ENCODE peak calls at places on chromosomes 13 and 19, in nine cellular contexts. One of them, this sample, is unnamed.

GRCh38 chr13:74975122-74975521 is 506.8 kb downstream of the TBC1D4 start:
- DNase-seq in posterior vena cava: no peak
- DNase-seq in GM10248: no peak
- DNase-seq in M059J: no peak
- DNase-seq in NAMALWA: no peak
- DNase-seq in psoas muscle: no peak
- DNase-seq in tibial nerve: no peak
- DNase-seq in body of pancreas: no peak
- DNase-seq in germinal center: no peak
- DNase-seq in this sample: no peak

GRCh38 chr19:43699506-43700367 is 16.1 kb upstream of the IRGC start:
- DNase-seq in posterior vena cava: peak; percentile 83
- DNase-seq in GM10248: no peak
- DNase-seq in M059J: peak; percentile 20
- DNase-seq in NAMALWA: no peak
- DNase-seq in psoas muscle: peak; percentile 57
- DNase-seq in tibial nerve: no peak
- DNase-seq in body of pancreas: peak; percentile 14
- DNase-seq in germinal center: no peak
- DNase-seq in this sample: no peak

GRCh38 chr13:81171065-81171647 is 830.2 kb upstream of the SPRY2 start:
- DNase-seq in posterior vena cava: no peak
- DNase-seq in GM10248: no peak
- DNase-seq in M059J: no peak
- DNase-seq in NAMALWA: peak; percentile 58
- DNase-seq in psoas muscle: no peak
- DNase-seq in tibial nerve: no peak
- DNase-seq in body of pancreas: no peak
- DNase-seq in germinal center: no peak
- DNase-seq in this sample: no peak

GRCh38 chr19:49387936-49388372 is at the start of gene KASH5:
- DNase-seq in posterior vena cava: peak; percentile 95
- DNase-seq in GM10248: peak; percentile 81
- DNase-seq in M059J: no peak
- DNase-seq in NAMALWA: no peak
- DNase-seq in psoas muscle: peak; percentile 92
- DNase-seq in tibial nerve: peak; percentile 61
- DNase-seq in body of pancreas: peak; percentile 90
- DNase-seq in germinal center: peak; percentile 91
- DNase-seq in this sample: no peak

GRCh38 chr13:71524245-71525002 is 342.6 kb downstream of the DACH1 start:
- DNase-seq in posterior vena cava: no peak
- DNase-seq in GM10248: no peak
- DNase-seq in M059J: no peak
- DNase-seq in NAMALWA: no peak
- DNase-seq in psoas muscle: no peak
- DNase-seq in tibial nerve: no peak
- DNase-seq in body of pancreas: no peak
- DNase-seq in germinal center: no peak
- DNase-seq in this sample: no peak

GRCh38 chr13:77740931-77741586 is 43.6 kb downstream of the SLAIN1 start:
- DNase-seq in posterior vena cava: no peak
- DNase-seq in GM10248: no peak
- DNase-seq in M059J: no peak
- DNase-seq in NAMALWA: no peak
- DNase-seq in psoas muscle: no peak
- DNase-seq in tibial nerve: no peak
- DNase-seq in body of pancreas: no peak
- DNase-seq in germinal center: no peak
- DNase-seq in this sample: no peak

GRCh38 chr13:113981201-113981605 is 7.3 kb upstream of the C13orf46 start:
- DNase-seq in posterior vena cava: peak; percentile 69
- DNase-seq in GM10248: no peak
- DNase-seq in M059J: no peak
- DNase-seq in NAMALWA: no peak
- DNase-seq in psoas muscle: peak; percentile 60
- DNase-seq in tibial nerve: peak; percentile 68
- DNase-seq in body of pancreas: peak; percentile 94
- DNase-seq in germinal center: no peak
- DNase-seq in this sample: peak; percentile 93

GRCh38 chr13:33292712-33293111 is 7.2 kb upstream of the STARD13 start:
- DNase-seq in posterior vena cava: no peak
- DNase-seq in GM10248: no peak
- DNase-seq in M059J: no peak
- DNase-seq in NAMALWA: no peak
- DNase-seq in psoas muscle: no peak
- DNase-seq in tibial nerve: no peak
- DNase-seq in body of pancreas: no peak
- DNase-seq in germinal center: no peak
- DNase-seq in this sample: no peak

GRCh38 chr19:367963-368623 is 23.5 kb upstream of the MIER2 start:
- DNase-seq in posterior vena cava: peak; percentile 43
- DNase-seq in GM10248: no peak
- DNase-seq in M059J: no peak
- DNase-seq in NAMALWA: no peak
- DNase-seq in psoas muscle: no peak
- DNase-seq in tibial nerve: no peak
- DNase-seq in body of pancreas: no peak
- DNase-seq in germinal center: no peak
- DNase-seq in this sample: peak; percentile 44

GRCh38 chr13:40477623-40478608 is 188.5 kb downstream of the FOXO1 start:
- DNase-seq in posterior vena cava: no peak
- DNase-seq in GM10248: no peak
- DNase-seq in M059J: no peak
- DNase-seq in NAMALWA: no peak
- DNase-seq in psoas muscle: peak; percentile 82
- DNase-seq in tibial nerve: peak; percentile 44
- DNase-seq in body of pancreas: peak; percentile 43
- DNase-seq in germinal center: no peak
- DNase-seq in this sample: no peak

GRCh38 chr19:56839665-56840451 is 668 bp downstream of the PEG3 start:
- DNase-seq in posterior vena cava: peak; percentile 96
- DNase-seq in GM10248: no peak
- DNase-seq in M059J: peak; percentile 94
- DNase-seq in NAMALWA: no peak
- DNase-seq in psoas muscle: peak; percentile 93
- DNase-seq in tibial nerve: peak; percentile 90
- DNase-seq in body of pancreas: peak; percentile 93
- DNase-seq in germinal center: peak; percentile 21
- DNase-seq in this sample: no peak

GRCh38 chr13:101916758-101917474 is 464.4 kb downstream of the ITGBL1 start:
- DNase-seq in posterior vena cava: no peak
- DNase-seq in GM10248: peak; percentile 11
- DNase-seq in M059J: no peak
- DNase-seq in NAMALWA: no peak
- DNase-seq in psoas muscle: no peak
- DNase-seq in tibial nerve: no peak
- DNase-seq in body of pancreas: no peak
- DNase-seq in germinal center: no peak
- DNase-seq in this sample: no peak

GRCh38 chr13:78022164-78022877 is 103.7 kb upstream of the EDNRB start:
- DNase-seq in posterior vena cava: no peak
- DNase-seq in GM10248: peak; percentile 56
- DNase-seq in M059J: peak; percentile 74
- DNase-seq in NAMALWA: peak; percentile 84
- DNase-seq in psoas muscle: no peak
- DNase-seq in tibial nerve: no peak
- DNase-seq in body of pancreas: no peak
- DNase-seq in germinal center: peak; percentile 30
- DNase-seq in this sample: no peak